ENCODE peak calls at places on chromosomes 13 and 19, in four cellular contexts. One of them, this sample, is unnamed.

GRCh38 chr13:101394597-101394996 is 21.7 kb downstream of the NALCN start:
- DNase-seq in vagina: no peak
- DNase-seq in HepG2: no peak
- DNase-seq in GM23338: no peak
- DNase-seq in this sample: no peak

GRCh38 chr19:58401825-58402433 is 6.5 kb downstream of the RNF225 start:
- DNase-seq in vagina: no peak
- DNase-seq in HepG2: no peak
- DNase-seq in GM23338: no peak
- DNase-seq in this sample: no peak

GRCh38 chr13:29849071-29849541 is 1.3 kb downstream of the UBL3 start:
- DNase-seq in vagina: no peak
- DNase-seq in HepG2: peak; percentile 13
- DNase-seq in GM23338: peak; percentile 20
- DNase-seq in this sample: peak; percentile 21

GRCh38 chr13:101868585-101869469 is 416.4 kb downstream of the ITGBL1 start:
- DNase-seq in vagina: no peak
- DNase-seq in HepG2: no peak
- DNase-seq in GM23338: no peak
- DNase-seq in this sample: no peak

GRCh38 chr19:28012361-28012760 is 1200.6 kb downstream of the UQCRFS1 start:
- DNase-seq in vagina: peak; percentile 77
- DNase-seq in HepG2: no peak
- DNase-seq in GM23338: peak; percentile 70
- DNase-seq in this sample: no peak

GRCh38 chr13:20301391-20302071 is 69.4 kb upstream of the GJB6 start:
- DNase-seq in vagina: no peak
- DNase-seq in HepG2: no peak
- DNase-seq in GM23338: peak; percentile 64
- DNase-seq in this sample: no peak

GRCh38 chr13:20901668-20902437 is 693 bp downstream of the XPO4 start:
- DNase-seq in vagina: no peak
- DNase-seq in HepG2: peak; percentile 54
- DNase-seq in GM23338: peak; percentile 74
- DNase-seq in this sample: no peak

GRCh38 chr13:30884543-30884942 is 21.5 kb upstream of the MEDAG start:
- DNase-seq in vagina: peak; percentile 82
- DNase-seq in HepG2: no peak
- DNase-seq in GM23338: peak; percentile 42
- DNase-seq in this sample: no peak

GRCh38 chr19:13644648-13645047 is 119.7 kb upstream of the MRI1 start:
- DNase-seq in vagina: no peak
- DNase-seq in HepG2: no peak
- DNase-seq in GM23338: no peak
- DNase-seq in this sample: no peak

GRCh38 chr19:56969726-56970125 is 129.2 kb upstream of the PEG3 start:
- DNase-seq in vagina: no peak
- DNase-seq in HepG2: no peak
- DNase-seq in GM23338: no peak
- DNase-seq in this sample: no peak

GRCh38 chr13:109509154-109509905 is 277.1 kb downstream of the IRS2 start:
- DNase-seq in vagina: no peak
- DNase-seq in HepG2: no peak
- DNase-seq in GM23338: no peak
- DNase-seq in this sample: peak; percentile 57

GRCh38 chr13:91630916-91631315 is 232.5 kb downstream of the GPC5 start:
- DNase-seq in vagina: no peak
- DNase-seq in HepG2: no peak
- DNase-seq in GM23338: no peak
- DNase-seq in this sample: no peak

GRCh38 chr13:62510906-62511655 is 1095.4 kb upstream of the PCDH20 start:
- DNase-seq in vagina: no peak
- DNase-seq in HepG2: no peak
- DNase-seq in GM23338: peak; percentile 74
- DNase-seq in this sample: no peak

GRCh38 chr13:62512194-62513141 is 1096.8 kb upstream of the PCDH20 start:
- DNase-seq in vagina: no peak
- DNase-seq in HepG2: peak; percentile 29
- DNase-seq in GM23338: peak; percentile 74
- DNase-seq in this sample: no peak
- TF ChIP-seq CTCF in vagina: no peak
- TF ChIP-seq CTCF in HepG2: peak; percentile 69
- TF ChIP-seq CTCF in GM23338: peak; percentile 80
- TF ChIP-seq CTCF in this sample: peak; percentile 23

GRCh38 chr13:25440081-25440480 is 68.3 kb downstream of the ATP8A2 start:
- DNase-seq in vagina: no peak
- DNase-seq in HepG2: no peak
- DNase-seq in GM23338: no peak
- DNase-seq in this sample: no peak
- TF ChIP-seq POLR2AphosphoS5 in vagina: no peak
- TF ChIP-seq POLR2AphosphoS5 in HepG2: no peak
- TF ChIP-seq POLR2AphosphoS5 in GM23338: no peak
- TF ChIP-seq POLR2AphosphoS5 in this sample: no peak

DNA sequence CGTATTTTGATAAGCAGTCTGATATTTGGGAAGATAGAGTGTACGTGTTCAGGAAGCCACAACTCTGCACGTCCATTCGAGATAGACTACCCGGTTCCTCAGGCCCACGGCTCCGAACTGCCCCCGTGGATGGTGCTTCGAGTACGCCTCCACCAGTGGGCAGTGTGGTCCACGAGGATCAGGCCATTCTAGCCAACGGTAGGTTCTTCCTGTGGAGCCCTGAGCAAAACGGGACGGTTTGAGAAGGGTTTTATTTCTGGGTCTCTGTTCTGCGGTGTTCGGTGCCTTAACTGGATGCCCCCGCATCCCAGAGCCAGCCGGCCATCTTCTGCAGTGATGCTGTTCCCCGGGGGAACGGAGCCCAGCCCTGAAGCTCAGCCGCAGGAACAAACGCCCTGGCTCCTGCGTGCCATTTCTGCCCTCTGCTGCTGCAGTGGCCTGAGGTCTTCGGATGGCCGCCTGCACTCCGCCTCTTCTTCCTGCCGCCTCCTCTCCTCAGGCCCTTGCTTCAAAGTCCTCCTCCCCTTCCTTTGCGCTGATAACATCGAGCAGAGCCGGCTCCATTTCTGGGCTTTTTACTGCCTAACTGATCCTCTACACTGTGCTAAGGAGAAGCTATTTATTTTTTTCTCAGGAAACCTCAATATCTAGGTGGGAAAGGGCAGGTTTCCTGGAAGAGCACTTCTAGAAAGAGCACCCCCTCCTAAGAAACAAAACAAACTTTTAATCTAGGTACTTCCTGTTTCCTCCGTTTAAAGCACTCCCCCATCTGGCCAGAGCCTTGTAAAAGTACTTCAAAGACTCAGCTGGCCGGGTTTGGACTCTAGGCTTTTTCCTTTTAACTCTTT is 36.2 kb upstream of the SLC46A3 start:
- DNase-seq in vagina: no peak
- DNase-seq in HepG2: peak; percentile 11
- DNase-seq in GM23338: peak; percentile 71
- DNase-seq in this sample: no peak
- TF ChIP-seq CTCF in vagina: no peak
- TF ChIP-seq CTCF in HepG2: no peak
- TF ChIP-seq CTCF in GM23338: peak; percentile 53
- TF ChIP-seq CTCF in this sample: no peak

DNA sequence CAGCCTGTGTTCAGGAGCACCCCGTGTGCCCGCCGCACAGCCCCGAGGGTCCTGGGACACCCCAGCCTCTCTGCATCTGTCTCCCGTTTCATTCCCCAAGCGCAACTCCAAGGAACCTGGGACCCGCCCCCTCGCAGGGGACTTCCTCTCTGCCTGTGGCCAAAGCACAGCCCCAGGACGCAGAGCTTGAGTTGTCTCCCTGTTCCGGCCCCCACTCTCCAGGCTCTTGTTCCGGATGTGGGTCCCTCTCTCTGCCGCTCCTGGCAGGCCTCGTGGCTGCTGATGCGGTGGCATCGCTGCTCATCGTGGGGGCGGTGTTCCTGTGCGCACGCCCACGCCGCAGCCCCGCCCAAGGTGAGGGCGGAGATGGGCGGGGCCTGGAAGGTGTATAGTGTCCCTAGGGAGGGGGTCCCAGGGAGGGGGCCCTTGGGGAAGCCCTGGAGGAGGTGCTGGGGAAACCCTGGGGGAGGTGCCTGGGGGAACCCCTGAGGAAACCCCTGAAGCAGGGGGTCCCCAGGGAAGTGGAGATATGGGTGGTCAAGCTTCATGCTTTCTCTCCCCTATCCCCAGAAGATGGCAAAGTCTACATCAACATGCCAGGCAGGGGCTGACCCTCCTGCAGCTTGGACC is 1.3 kb downstream of the HCST start:
- DNase-seq in vagina: no peak
- DNase-seq in HepG2: peak; percentile 52
- DNase-seq in GM23338: peak; percentile 95
- DNase-seq in this sample: peak; percentile 50
- TF ChIP-seq POLR2AphosphoS5 in vagina: no peak
- TF ChIP-seq POLR2AphosphoS5 in HepG2: no peak
- TF ChIP-seq POLR2AphosphoS5 in GM23338: peak; percentile 78
- TF ChIP-seq POLR2AphosphoS5 in this sample: peak; percentile 68

GRCh38 chr13:97631158-97631557 is 197.2 kb downstream of the RAP2A start:
- DNase-seq in vagina: no peak
- DNase-seq in HepG2: no peak
- DNase-seq in GM23338: peak; percentile 67
- DNase-seq in this sample: no peak
- TF ChIP-seq CTCF in vagina: no peak
- TF ChIP-seq CTCF in HepG2: peak; percentile 44
- TF ChIP-seq CTCF in GM23338: peak; percentile 55
- TF ChIP-seq CTCF in this sample: no peak

GRCh38 chr19:10643166-10643967 is 10.8 kb upstream of the ILF3 start:
- DNase-seq in vagina: no peak
- DNase-seq in HepG2: no peak
- DNase-seq in GM23338: no peak
- DNase-seq in this sample: no peak
- TF ChIP-seq POLR2AphosphoS5 in vagina: no peak
- TF ChIP-seq POLR2AphosphoS5 in HepG2: no peak
- TF ChIP-seq POLR2AphosphoS5 in GM23338: no peak
- TF ChIP-seq POLR2AphosphoS5 in this sample: no peak

GRCh38 chr13:33867472-33867871 is 49.5 kb downstream of the RFC3 start:
- DNase-seq in vagina: no peak
- DNase-seq in HepG2: no peak
- DNase-seq in GM23338: no peak
- DNase-seq in this sample: no peak
- TF ChIP-seq CTCF in vagina: no peak
- TF ChIP-seq CTCF in HepG2: no peak
- TF ChIP-seq CTCF in GM23338: peak; percentile 28
- TF ChIP-seq CTCF in this sample: no peak

DNA sequence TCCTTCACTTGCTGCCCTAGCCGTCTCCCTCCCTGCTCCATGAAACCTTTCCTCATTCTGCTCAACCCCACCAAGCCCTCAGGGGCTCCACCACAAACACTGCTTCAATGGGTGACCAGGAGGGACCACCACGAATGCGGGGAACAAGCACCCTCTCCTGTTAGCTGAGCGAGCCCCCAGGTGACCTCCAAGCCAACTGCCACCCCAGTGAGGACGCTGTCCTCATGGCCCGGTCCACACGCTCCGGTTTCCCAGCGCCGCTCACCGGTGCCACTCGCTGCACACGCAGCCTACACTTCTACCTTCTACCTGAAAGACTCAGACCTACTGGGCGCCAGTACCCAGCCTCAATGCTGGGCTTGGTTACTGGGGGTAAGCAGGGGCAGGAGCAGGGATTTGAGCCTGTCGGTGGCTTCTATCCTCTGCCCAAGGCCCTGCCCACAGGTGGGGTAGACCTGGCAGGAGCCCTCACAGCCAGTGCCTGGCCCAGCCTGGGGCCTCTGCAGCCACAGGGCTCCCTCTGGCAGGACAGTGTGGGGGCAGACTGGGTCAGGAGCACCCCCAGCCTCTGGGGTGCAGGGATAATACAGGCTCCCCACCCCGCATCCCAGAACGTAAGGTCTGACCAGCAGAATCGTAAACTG is 704 bp upstream of the TMEM86B start:
- DNase-seq in vagina: no peak
- DNase-seq in HepG2: no peak
- DNase-seq in GM23338: no peak
- DNase-seq in this sample: no peak
- TF ChIP-seq POLR2AphosphoS5 in vagina: no peak
- TF ChIP-seq POLR2AphosphoS5 in HepG2: no peak
- TF ChIP-seq POLR2AphosphoS5 in GM23338: no peak
- TF ChIP-seq POLR2AphosphoS5 in this sample: no peak